ENCODE peak calls at places on chromosomes 7 and 10, in nine cellular contexts. B, O, L, S, D, E, Z, F and A are unnamed samples.

GRCh38 chr10:24826022-24826421 is 102.3 kb upstream of the ARHGAP21 start:
- DNase-seq in S (no peak), E (no peak), Z (no peak), L (no peak), B (no peak), D (peak), O (no peak), F (no peak), A (no peak)

GRCh38 chr10:15690031-15690430 is 29.7 kb downstream of the ITGA8 start:
- DNase-seq in Z (no peak), F (no peak), O (no peak), B (no peak), D (no peak), E (no peak), S (no peak), L (no peak), A (no peak)

GRCh38 chr7:1567082-1567771 is 2.6 kb downstream of the PSMG3 start:
- DNase-seq in Z (no peak), D (no peak), L (peak), B (no peak), F (peak), S (peak), O (no peak), E (peak), A (no peak)

GRCh38 chr10:75347211-75347610 is 54.4 kb downstream of the ZNF503 start:
- DNase-seq in S (no peak), E (no peak), O (no peak), F (no peak), B (no peak), L (no peak), D (no peak), Z (no peak), A (no peak)

GRCh38 chr10:44979281-44980181 is 922 bp upstream of the DEPP1 start:
- DNase-seq in D (no peak), B (no peak), S (no peak), L (no peak), F (no peak), O (no peak), E (peak), Z (peak), A (no peak)

GRCh38 chr10:71218046-71218832 is 5.9 kb downstream of the UNC5B start:
- DNase-seq in B (no peak), S (peak), E (no peak), Z (no peak), D (no peak), O (no peak), F (no peak), L (peak), A (no peak)

GRCh38 chr7:150401424-150401790 is 22.3 kb downstream of the ZNF775 start:
- DNase-seq in F (no peak), S (no peak), E (no peak), L (no peak), B (no peak), Z (no peak), O (no peak), D (no peak), A (no peak)

GRCh38 chr10:88227342-88228018 is 355.6 kb downstream of the RNLS start:
- DNase-seq in S (peak), L (no peak), Z (peak), D (no peak), E (no peak), O (no peak), F (no peak), B (no peak), A (no peak)

GRCh38 chr7:2709553-2710165 is 21.7 kb downstream of the AMZ1 start:
- DNase-seq in D (no peak), F (peak), B (peak), E (peak), O (peak), Z (no peak), S (peak), L (peak), A (no peak)

GRCh38 chr7:82444220-82445049 is 858 bp upstream of the CACNA2D1 start:
- DNase-seq in S (peak), B (peak), L (no peak), D (no peak), F (no peak), O (no peak), Z (no peak), E (no peak), A (no peak)

GRCh38 chr7:133819695-133820094 is 307.4 kb upstream of the LRGUK start:
- DNase-seq in S (no peak), Z (no peak), F (no peak), O (no peak), D (no peak), B (no peak), E (no peak), L (no peak), A (no peak)

GRCh38 chr7:123057926-123058325 is 62.4 kb upstream of the TAS2R16 start:
- DNase-seq in S (no peak), L (no peak), B (no peak), Z (no peak), E (no peak), D (no peak), O (no peak), F (no peak), A (no peak)

GRCh38 chr10:11236234-11236633 is 218.6 kb downstream of the CELF2 start:
- DNase-seq in Z (no peak), S (no peak), E (no peak), L (no peak), D (no peak), B (no peak), F (peak), O (no peak), A (no peak)

GRCh38 chr7:159157714-159158113 is 13.0 kb upstream of the VIPR2 start:
- DNase-seq in S (no peak), F (no peak), B (no peak), L (no peak), O (no peak), D (no peak), Z (no peak), E (no peak), A (no peak)

GRCh38 chr7:132998763-132999162 is 83.1 kb downstream of the CHCHD3 start:
- DNase-seq in F (no peak), Z (no peak), D (no peak), S (no peak), L (no peak), B (no peak), O (no peak), E (no peak), A (no peak)

GRCh38 chr7:112163021-112163310 is 43.2 kb downstream of the DOCK4 start:
- DNase-seq in B (no peak), O (no peak), E (no peak), F (no peak), S (no peak), Z (no peak), L (no peak), D (no peak), A (no peak)

GRCh38 chr10:49367600-49367999 is 28.3 kb downstream of the DRGX start:
- DNase-seq in D (no peak), E (no peak), F (no peak), B (no peak), O (no peak), L (no peak), S (no peak), Z (no peak), A (peak)

GRCh38 chr10:111076191-111076681 is 593 bp upstream of the ADRA2A start:
- DNase-seq in E (no peak), B (peak), F (peak), S (peak), Z (peak), O (peak), D (no peak), L (peak), A (no peak)

GRCh38 chr7:11492307-11492706 is 339.7 kb downstream of the THSD7A start:
- DNase-seq in L (no peak), O (no peak), D (no peak), F (no peak), E (no peak), S (no peak), Z (no peak), B (no peak), A (no peak)

GRCh38 chr7:11474902-11475585 is 357.0 kb downstream of the THSD7A start:
- DNase-seq in O (no peak), E (no peak), B (no peak), D (no peak), F (no peak), L (no peak), S (no peak), Z (no peak), A (no peak)

GRCh38 chr7:97015279-97015678 is 9.4 kb downstream of the DLX5 start:
- DNase-seq in L (no peak), E (no peak), D (no peak), Z (no peak), F (no peak), S (no peak), O (no peak), B (no peak), A (no peak)
- H3K4me3 ChIP-seq in L (no peak), E (no peak), D (no peak), Z (no peak), F (no peak), S (no peak), O (no peak), B (no peak), A (no peak)

DNA sequence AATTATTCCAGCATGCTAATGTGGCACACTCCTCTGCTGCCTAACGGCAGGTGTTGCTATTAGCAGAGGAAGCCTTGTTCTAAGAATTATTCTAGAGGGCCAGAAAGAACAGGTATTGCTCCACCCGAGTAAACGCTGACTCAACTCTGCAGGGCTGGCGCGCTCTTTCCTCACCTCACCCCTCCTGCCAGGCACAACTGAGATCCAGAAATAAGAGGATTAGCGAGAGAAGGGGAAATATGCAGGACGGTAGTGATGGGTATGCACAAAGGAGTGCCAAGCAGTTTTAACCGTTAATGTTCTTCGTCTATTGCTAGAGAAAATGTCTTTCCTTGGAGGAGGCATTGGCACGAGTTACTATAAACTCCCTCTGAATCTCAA is 382 bp upstream of the SCIN start:
- DNase-seq in Z (no peak), F (no peak), B (no peak), L (no peak), E (no peak), D (no peak), O (peak), S (peak), A (no peak)
- H3K4me3 ChIP-seq in Z (peak), F (peak), B (peak), L (peak), E (peak), D (peak), O (peak), S (peak), A (peak)

DNA sequence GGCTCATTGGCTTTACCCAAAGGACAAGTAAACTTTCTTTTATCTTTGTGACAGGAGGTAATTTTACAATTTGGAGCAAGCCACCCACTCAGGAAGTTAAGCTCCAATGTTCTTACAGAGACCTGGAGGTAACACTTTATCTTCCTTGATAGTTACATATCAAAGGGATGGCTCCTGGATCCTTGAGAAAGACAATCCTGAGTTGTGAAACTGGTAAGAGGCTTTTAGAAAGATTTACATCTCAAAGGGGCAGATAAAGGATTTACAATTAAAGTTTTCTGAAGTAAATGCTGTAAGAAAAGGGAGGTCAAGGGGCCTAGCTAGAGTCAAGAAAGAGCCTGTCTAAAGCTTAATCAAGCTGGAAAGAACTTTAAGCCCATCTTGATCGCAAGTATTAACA is 124.4 kb upstream of the ZNF804B start:
- DNase-seq in F (no peak), E (no peak), O (no peak), S (no peak), Z (no peak), L (no peak), B (peak), D (no peak), A (no peak)
- H3K4me3 ChIP-seq in F (no peak), E (no peak), O (no peak), S (no peak), Z (no peak), L (no peak), B (no peak), D (no peak), A (no peak)

DNA sequence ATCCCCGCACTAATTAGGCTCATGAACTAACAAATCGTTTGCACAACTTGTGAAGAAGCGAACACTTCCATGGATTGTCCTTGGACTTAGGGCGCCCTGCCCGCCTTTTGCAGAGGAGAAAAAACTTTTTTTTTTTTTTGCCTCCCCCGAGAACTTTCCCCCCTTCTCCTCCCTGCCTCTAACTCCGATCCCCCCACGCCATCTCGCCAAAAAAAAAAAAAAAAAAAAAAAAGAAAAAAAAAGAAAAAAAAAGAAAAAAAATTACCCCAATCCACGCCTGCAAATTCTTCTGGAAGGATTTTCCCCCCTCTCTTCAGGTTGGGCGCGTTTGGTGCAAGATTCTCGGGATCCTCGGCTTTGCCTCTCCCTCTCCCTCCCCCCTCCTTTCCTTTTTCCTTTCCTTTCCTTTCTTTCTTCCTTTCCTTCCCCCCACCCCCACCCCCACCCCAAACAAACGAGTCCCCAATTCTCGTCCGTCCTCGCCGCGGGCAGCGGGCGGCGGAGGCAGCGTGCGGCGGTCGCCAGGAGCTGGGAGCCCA is at the start of gene EMX2:
- DNase-seq in S (no peak), F (no peak), E (no peak), O (no peak), Z (no peak), B (no peak), D (no peak), L (no peak), A (no peak)
- H3K4me3 ChIP-seq in S (peak), F (no peak), E (peak), O (no peak), Z (peak), B (peak), D (peak), L (no peak), A (peak)

GRCh38 chr7:27193335-27194001 is 6.4 kb downstream of the HOXA13 start:
- DNase-seq in L (no peak), D (no peak), E (no peak), S (no peak), O (no peak), B (no peak), Z (no peak), F (no peak), A (peak)
- H3K4me3 ChIP-seq in L (no peak), D (peak), E (no peak), S (peak), O (no peak), B (no peak), Z (peak), F (no peak), A (peak)

GRCh38 chr10:99621454-99622246 is 1.4 kb upstream of the SLC25A28 start:
- DNase-seq in Z (no peak), F (no peak), E (no peak), L (no peak), B (no peak), S (no peak), O (no peak), D (peak), A (no peak)

GRCh38 chr10:99620713-99621453 is 644 bp upstream of the SLC25A28 start:
- DNase-seq in D (peak), Z (peak), O (peak), B (peak), E (peak), S (peak), F (peak), L (peak), A (peak)

GRCh38 chr10:99623919-99624318 is 3.7 kb upstream of the SLC25A28 start:
- DNase-seq in S (no peak), D (no peak), O (no peak), Z (no peak), L (no peak), F (no peak), E (no peak), B (no peak), A (no peak)

GRCh38 chr10:99619851-99620712 is at the start of gene SLC25A28:
- DNase-seq in Z (peak), S (peak), L (peak), E (peak), D (peak), F (peak), O (peak), B (peak), A (peak)

GRCh38 chr10:99619090-99619800 is 994 bp downstream of the SLC25A28 start:
- DNase-seq in E (no peak), F (no peak), B (no peak), Z (no peak), L (no peak), S (no peak), D (no peak), O (no peak), A (no peak)
- H3K4me3 ChIP-seq in E (peak), F (peak), B (peak), Z (peak), L (peak), S (peak), D (peak), O (peak), A (peak)